ENCODE peak calls at places on chromosomes 4 and X, in four cellular contexts. One of them, this sample, is unnamed.

GRCh38 chr4:101969965-101970364 is 179.4 kb downstream of the BANK1 start:
- DNase-seq in OCI-LY7: no peak
- DNase-seq in aorta: no peak
- DNase-seq in fibroblast of lung: no peak
- DNase-seq in this sample: no peak

GRCh38 chrX:29419774-29420553 is 795.4 kb upstream of the MAGEB2 start:
- DNase-seq in OCI-LY7: no peak
- DNase-seq in aorta: no peak
- DNase-seq in fibroblast of lung: peak; percentile 93
- DNase-seq in this sample: no peak

GRCh38 chrX:6852121-6852520 is 295.4 kb upstream of the STS start:
- DNase-seq in OCI-LY7: no peak
- DNase-seq in aorta: no peak
- DNase-seq in fibroblast of lung: no peak
- DNase-seq in this sample: no peak

GRCh38 chr4:127782025-127782274 is 172 bp upstream of the HSPA4L start:
- DNase-seq in OCI-LY7: no peak
- DNase-seq in aorta: peak; percentile 91
- DNase-seq in fibroblast of lung: peak; percentile 78
- DNase-seq in this sample: peak; percentile 93

GRCh38 chr4:168796362-168797106 is 213.5 kb downstream of the CBR4 start:
- DNase-seq in OCI-LY7: no peak
- DNase-seq in aorta: no peak
- DNase-seq in fibroblast of lung: peak; percentile 95
- DNase-seq in this sample: no peak

GRCh38 chr4:89351201-89351600 is 43.6 kb upstream of the GPRIN3 start:
- DNase-seq in OCI-LY7: no peak
- DNase-seq in aorta: no peak
- DNase-seq in fibroblast of lung: no peak
- DNase-seq in this sample: no peak

GRCh38 chr4:185212566-185212965 is 3.2 kb downstream of the SNX25 start:
- DNase-seq in OCI-LY7: no peak
- DNase-seq in aorta: no peak
- DNase-seq in fibroblast of lung: peak; percentile 43
- DNase-seq in this sample: no peak

GRCh38 chr4:169659736-169660670 is 39.6 kb downstream of the CLCN3 start:
- DNase-seq in OCI-LY7: peak; percentile 84
- DNase-seq in aorta: peak; percentile 63
- DNase-seq in fibroblast of lung: peak; percentile 99
- DNase-seq in this sample: peak; percentile 87

GRCh38 chr4:83308672-83309071 is 24.1 kb upstream of the COQ2 start:
- DNase-seq in OCI-LY7: no peak
- DNase-seq in aorta: no peak
- DNase-seq in fibroblast of lung: no peak
- DNase-seq in this sample: no peak

GRCh38 chrX:57821703-57822375 is 88.4 kb downstream of the ZXDA start:
- DNase-seq in OCI-LY7: peak; percentile 65
- DNase-seq in aorta: no peak
- DNase-seq in fibroblast of lung: peak; percentile 30
- DNase-seq in this sample: peak; percentile 22

GRCh38 chrX:71215335-71215912 is 7.6 kb upstream of the GJB1 start:
- DNase-seq in OCI-LY7: no peak
- DNase-seq in aorta: no peak
- DNase-seq in fibroblast of lung: no peak
- DNase-seq in this sample: no peak

GRCh38 chr4:5923306-5923830 is 30.5 kb upstream of the CRMP1 start:
- DNase-seq in OCI-LY7: no peak
- DNase-seq in aorta: no peak
- DNase-seq in fibroblast of lung: no peak
- DNase-seq in this sample: no peak

GRCh38 chr4:75696036-75696435 is 22.8 kb upstream of the G3BP2 start:
- DNase-seq in OCI-LY7: no peak
- DNase-seq in aorta: no peak
- DNase-seq in fibroblast of lung: no peak
- DNase-seq in this sample: no peak

GRCh38 chr4:123304151-123305021 is 92.2 kb upstream of the SPRY1 start:
- DNase-seq in OCI-LY7: peak; percentile 86
- DNase-seq in aorta: no peak
- DNase-seq in fibroblast of lung: no peak
- DNase-seq in this sample: peak; percentile 15

GRCh38 chr4:102683846-102684581 is 76.8 kb downstream of the MANBA start:
- DNase-seq in OCI-LY7: no peak
- DNase-seq in aorta: no peak
- DNase-seq in fibroblast of lung: no peak
- DNase-seq in this sample: no peak

GRCh38 chrX:1483843-1484637 is 31.3 kb upstream of the ASMTL start:
- DNase-seq in OCI-LY7: peak; percentile 76
- DNase-seq in aorta: no peak
- DNase-seq in fibroblast of lung: no peak
- DNase-seq in this sample: no peak

GRCh38 chr4:146105464-146105863 is 70.1 kb upstream of the LSM6 start:
- DNase-seq in OCI-LY7: no peak
- DNase-seq in aorta: no peak
- DNase-seq in fibroblast of lung: no peak
- DNase-seq in this sample: no peak

GRCh38 chr4:168877779-168878491 is 132.1 kb downstream of the CBR4 start:
- DNase-seq in OCI-LY7: no peak
- DNase-seq in aorta: peak; percentile 74
- DNase-seq in fibroblast of lung: no peak
- DNase-seq in this sample: peak; percentile 82

GRCh38 chrX:119648421-119648775 is 42.2 kb upstream of the NKRF start:
- DNase-seq in OCI-LY7: no peak
- DNase-seq in aorta: no peak
- DNase-seq in fibroblast of lung: no peak
- DNase-seq in this sample: no peak

DNA sequence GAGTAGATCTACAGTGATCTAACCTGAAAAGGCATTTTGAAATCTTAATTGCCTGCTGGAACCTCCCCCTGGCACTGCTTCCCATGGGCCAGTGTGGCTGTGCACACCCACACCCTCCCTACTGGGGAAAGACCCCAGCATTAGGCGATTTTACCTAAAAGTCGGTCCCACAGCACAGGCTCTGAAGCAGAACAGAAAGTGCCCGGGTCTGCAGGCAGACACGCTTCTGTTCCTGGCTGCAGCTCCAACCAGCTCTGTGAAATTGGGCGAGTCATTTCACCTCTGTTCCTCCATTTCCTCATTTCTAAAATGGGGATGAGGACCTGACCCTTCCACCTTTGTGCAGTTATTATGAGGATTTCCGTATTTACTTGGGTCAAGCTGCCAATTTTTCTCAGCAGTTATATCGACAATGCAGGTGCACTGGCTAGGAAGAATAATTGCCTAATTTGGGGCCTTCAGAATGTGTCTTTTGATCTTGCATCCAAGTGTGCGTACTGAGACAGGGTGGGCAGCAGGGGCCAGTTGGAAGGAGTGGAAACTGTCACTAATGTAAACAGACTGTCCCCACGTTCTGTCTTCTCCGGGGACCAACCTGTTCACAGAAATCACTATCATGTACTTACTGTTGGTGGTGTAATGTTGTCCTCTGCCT is 7.1 kb downstream of the KLF3 start:
- DNase-seq in OCI-LY7: no peak
- DNase-seq in aorta: no peak
- DNase-seq in fibroblast of lung: no peak
- DNase-seq in this sample: no peak
- H3K27ac ChIP-seq in OCI-LY7: no peak overlapping the region
- H3K27ac ChIP-seq in aorta: peak overlapping the region; percentile 74
- H3K27ac ChIP-seq in fibroblast of lung: peak overlapping the region; percentile 5
- H3K27ac ChIP-seq in this sample: no peak overlapping the region

GRCh38 chrX:103464071-103464773 is 55.1 kb downstream of the RAB40A start:
- DNase-seq in OCI-LY7: peak; percentile 31
- DNase-seq in aorta: no peak
- DNase-seq in fibroblast of lung: peak; percentile 43
- DNase-seq in this sample: peak; percentile 29

GRCh38 chrX:103467870-103468269 is 51.4 kb downstream of the RAB40A start:
- DNase-seq in OCI-LY7: no peak
- DNase-seq in aorta: no peak
- DNase-seq in fibroblast of lung: no peak
- DNase-seq in this sample: no peak

GRCh38 chrX:103467156-103467555 is 52.1 kb downstream of the RAB40A start:
- DNase-seq in OCI-LY7: no peak
- DNase-seq in aorta: no peak
- DNase-seq in fibroblast of lung: no peak
- DNase-seq in this sample: no peak

GRCh38 chrX:103461156-103461555 is 58.1 kb downstream of the RAB40A start:
- DNase-seq in OCI-LY7: no peak
- DNase-seq in aorta: no peak
- DNase-seq in fibroblast of lung: no peak
- DNase-seq in this sample: no peak

GRCh38 chrX:103464774-103465117 is 54.5 kb downstream of the RAB40A start:
- DNase-seq in OCI-LY7: peak; percentile 55
- DNase-seq in aorta: peak; percentile 68
- DNase-seq in fibroblast of lung: peak; percentile 53
- DNase-seq in this sample: peak; percentile 50
- H3K4me3 ChIP-seq in OCI-LY7: peak overlapping the region; percentile 58
- H3K4me3 ChIP-seq in aorta: peak overlapping the region; percentile 33
- H3K4me3 ChIP-seq in fibroblast of lung: peak overlapping the region; percentile 10
- H3K4me3 ChIP-seq in this sample: no peak overlapping the region

GRCh38 chr4:134807231-134807745 is 605.7 kb upstream of the PABPC4L start:
- DNase-seq in OCI-LY7: no peak
- DNase-seq in aorta: no peak
- DNase-seq in fibroblast of lung: no peak
- DNase-seq in this sample: no peak

GRCh38 chr4:134812611-134813010 is 611.0 kb upstream of the PABPC4L start:
- DNase-seq in OCI-LY7: no peak
- DNase-seq in aorta: no peak
- DNase-seq in fibroblast of lung: no peak
- DNase-seq in this sample: no peak
- H3K27ac ChIP-seq in OCI-LY7: no peak overlapping the region
- H3K27ac ChIP-seq in aorta: no peak overlapping the region
- H3K27ac ChIP-seq in fibroblast of lung: no peak overlapping the region
- H3K27ac ChIP-seq in this sample: no peak overlapping the region

DNA sequence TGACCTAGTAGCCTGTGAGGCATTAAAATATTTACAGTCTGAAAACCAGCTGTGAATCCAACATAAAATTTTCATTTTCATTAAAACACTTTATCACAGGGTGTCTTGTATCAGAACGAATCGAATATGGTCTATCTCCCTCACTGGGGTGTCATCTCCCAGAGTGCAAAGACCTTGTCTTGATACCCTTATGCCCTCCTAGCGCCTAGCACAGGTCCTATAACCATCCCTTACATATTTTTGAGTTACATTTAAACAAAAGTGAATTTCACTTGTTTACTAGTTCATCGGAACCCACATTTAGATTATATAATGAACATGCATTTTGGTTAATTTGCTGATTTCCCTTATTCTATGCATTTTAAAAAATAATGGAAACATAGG is 14.0 kb downstream of the DIPK2B start:
- DNase-seq in OCI-LY7: no peak
- DNase-seq in aorta: no peak
- DNase-seq in fibroblast of lung: no peak
- DNase-seq in this sample: no peak
- H3K4me3 ChIP-seq in OCI-LY7: no peak overlapping the region
- H3K4me3 ChIP-seq in aorta: no peak overlapping the region
- H3K4me3 ChIP-seq in fibroblast of lung: peak overlapping the region; percentile 71
- H3K4me3 ChIP-seq in this sample: no peak overlapping the region

DNA sequence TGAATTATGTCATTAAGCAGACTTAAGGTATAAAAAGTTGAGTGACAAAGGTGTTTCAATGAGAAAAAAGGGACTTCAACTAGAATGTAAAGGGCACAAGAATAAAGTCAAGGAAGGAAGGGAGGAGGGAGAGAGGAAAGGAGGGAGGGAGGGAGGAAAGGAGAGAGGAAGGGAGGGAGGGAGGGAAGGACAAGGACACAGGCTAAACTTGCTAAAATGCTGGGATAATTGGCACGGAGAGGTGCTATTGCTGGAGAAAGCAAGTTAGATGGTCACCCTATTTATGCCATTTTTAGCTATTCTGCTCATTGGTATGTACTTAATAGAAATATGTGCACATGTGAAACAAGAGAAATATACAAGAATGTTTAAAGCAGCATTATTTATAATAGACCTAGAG is 44.9 kb upstream of the SPP1 start:
- DNase-seq in OCI-LY7: no peak
- DNase-seq in aorta: no peak
- DNase-seq in fibroblast of lung: no peak
- DNase-seq in this sample: no peak
- H3K27ac ChIP-seq in OCI-LY7: no peak overlapping the region
- H3K27ac ChIP-seq in aorta: no peak overlapping the region
- H3K27ac ChIP-seq in fibroblast of lung: no peak overlapping the region
- H3K27ac ChIP-seq in this sample: no peak overlapping the region

GRCh38 chr4:56995525-56995924 is 16.8 kb downstream of the POLR2B start:
- DNase-seq in OCI-LY7: no peak
- DNase-seq in aorta: peak; percentile 65
- DNase-seq in fibroblast of lung: peak; percentile 97
- DNase-seq in this sample: no peak
- H3K4me3 ChIP-seq in OCI-LY7: no peak overlapping the region
- H3K4me3 ChIP-seq in aorta: no peak overlapping the region
- H3K4me3 ChIP-seq in fibroblast of lung: no peak overlapping the region
- H3K4me3 ChIP-seq in this sample: no peak overlapping the region

DNA sequence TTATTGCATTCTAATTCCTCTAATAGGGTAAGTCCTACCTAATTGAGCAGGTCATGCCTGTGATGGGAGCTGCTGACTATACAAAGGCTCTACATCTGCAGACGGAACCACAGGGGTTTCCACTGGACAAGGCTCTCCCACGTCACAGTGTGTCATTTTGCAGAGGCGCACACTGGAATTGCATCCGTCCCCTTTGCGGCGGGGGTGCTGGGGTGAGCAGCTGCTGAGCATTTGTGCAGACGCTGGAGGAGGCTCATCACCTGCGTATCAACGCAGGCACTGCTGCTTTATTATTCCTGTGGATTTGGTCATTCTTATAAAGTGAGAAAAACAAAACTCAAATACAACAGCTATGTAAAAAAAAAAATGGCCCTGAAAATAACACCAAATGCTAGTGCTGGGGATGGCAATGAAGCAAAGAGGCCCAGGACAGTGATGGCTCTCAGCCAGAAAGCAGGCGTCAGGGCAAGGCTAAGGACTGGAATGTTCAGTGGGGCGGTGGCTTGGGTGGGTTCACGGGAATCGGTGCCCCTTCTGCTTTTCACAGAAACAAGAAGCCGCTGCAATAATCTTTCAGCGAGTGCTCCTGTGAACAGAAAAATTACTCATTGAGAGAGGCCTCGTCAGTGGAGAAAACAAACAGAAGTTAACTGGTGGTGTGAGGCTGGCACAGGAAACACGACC is 67.8 kb downstream of the GATB start:
- DNase-seq in OCI-LY7: no peak
- DNase-seq in aorta: no peak
- DNase-seq in fibroblast of lung: peak; percentile 50
- DNase-seq in this sample: no peak
- H3K27ac ChIP-seq in OCI-LY7: no peak overlapping the region
- H3K27ac ChIP-seq in aorta: no peak overlapping the region
- H3K27ac ChIP-seq in fibroblast of lung: no peak overlapping the region
- H3K27ac ChIP-seq in this sample: no peak overlapping the region

This sample was measured in WERI-Rb-1.